ENCODE peak calls at places on chromosomes 12 and 14, in eight cellular contexts. S, K, G, E, T, Z, U and L are unnamed samples.

GRCh38 chr12:109921982-109922381 is 21.9 kb downstream of the TCHP start:
- DNase-seq in G (no peak), T (no peak), Z (no peak), E (no peak), U (no peak), S (no peak), K (no peak), L (no peak)

GRCh38 chr12:6553051-6553868 is 2.6 kb downstream of the IFFO1 start:
- DNase-seq in S (no peak), K (peak; percentile 56), E (no peak), Z (no peak), U (peak; percentile 100), G (no peak), T (no peak), L (no peak)

GRCh38 chr14:74955229-74955999 is at the start of gene PGF:
- DNase-seq in Z (no peak), G (peak; percentile 10), K (no peak), S (peak; percentile 53), E (peak; percentile 84), U (peak; percentile 64), T (no peak), L (peak; percentile 26)

GRCh38 chr14:49051328-49052060 is 534.7 kb downstream of the RPS29 start:
- DNase-seq in E (no peak), U (no peak), S (no peak), Z (no peak), G (no peak), T (peak; percentile 31), K (no peak), L (no peak)

GRCh38 chr12:112806721-112807120 is 15.2 kb downstream of the RPH3A start:
- DNase-seq in E (no peak), Z (no peak), T (no peak), G (no peak), S (no peak), U (no peak), K (no peak), L (no peak)

GRCh38 chr14:68819260-68819691 is 26.4 kb upstream of the ZFP36L1 start:
- DNase-seq in E (peak; percentile 46), T (peak; percentile 98), S (no peak), U (no peak), G (peak; percentile 28), K (no peak), Z (no peak), L (no peak)

GRCh38 chr12:51511546-51512260 is 79.3 kb upstream of the SCN8A start:
- DNase-seq in T (no peak), Z (no peak), U (no peak), G (no peak), K (no peak), S (no peak), E (no peak), L (no peak)

GRCh38 chr12:115598827-115599226 is 678.7 kb downstream of the MED13L start:
- DNase-seq in Z (peak; percentile 4), K (no peak), G (no peak), S (no peak), E (no peak), U (no peak), T (no peak), L (no peak)

GRCh38 chr12:107591095-107591375 is 94.6 kb upstream of the PWP1 start:
- DNase-seq in K (no peak), E (no peak), T (no peak), U (no peak), S (no peak), Z (no peak), G (no peak), L (no peak)

GRCh38 chr12:84136862-84137367 is 775.7 kb downstream of the SLC6A15 start:
- DNase-seq in U (no peak), Z (no peak), S (no peak), T (no peak), K (no peak), G (no peak), E (no peak), L (no peak)

GRCh38 chr12:82507656-82508055 is 149.3 kb downstream of the METTL25 start:
- DNase-seq in U (no peak), T (no peak), S (no peak), K (no peak), G (no peak), E (no peak), Z (no peak), L (no peak)

GRCh38 chr12:123120452-123121166 is 30.3 kb downstream of the PITPNM2 start:
- DNase-seq in Z (no peak), E (no peak), T (no peak), K (no peak), S (no peak), G (no peak), U (no peak), L (no peak)

GRCh38 chr14:90617942-90618341 is 198.3 kb downstream of the TTC7B start:
- DNase-seq in G (no peak), E (no peak), Z (no peak), U (no peak), K (no peak), S (no peak), T (no peak), L (no peak)

GRCh38 chr12:96201272-96202227 is 7.4 kb downstream of the ELK3 start:
- DNase-seq in S (no peak), G (no peak), U (no peak), T (no peak), K (no peak), E (no peak), Z (no peak), L (no peak)